ENCODE peak calls at places on chromosome 18, in eight cellular contexts. M is heart left ventricle, A is pancreas, C is spleen, V is uterus, O is IMR-90, N is adrenal gland, G is AG10803. Z is an unnamed sample.

GRCh38 chr18:62729487-62730386 is 14.4 kb downstream of the PHLPP1 start:
- DNase-seq in G (no peak), V (no peak), O (no peak), N (no peak), A (no peak), C (no peak), M (no peak), Z (no peak)

GRCh38 chr18:22422909-22423548 is 5.3 kb upstream of the CTAGE1 start:
- DNase-seq in M (peak; percentile 51), A (peak; percentile 88), C (no peak), G (peak; percentile 81), V (no peak), N (peak; percentile 30), O (peak; percentile 87), Z (peak; percentile 23)

GRCh38 chr18:47036298-47036874 is 965 bp upstream of the ELOA2 start:
- DNase-seq in C (no peak), O (peak; percentile 28), V (no peak), N (peak; percentile 40), G (peak; percentile 25), A (no peak), M (no peak), Z (no peak)

GRCh38 chr18:39480494-39481245 is 1915.1 kb upstream of the CELF4 start:
- DNase-seq in N (no peak), V (no peak), O (peak; percentile 55), A (no peak), G (no peak), M (no peak), C (no peak), Z (no peak)

GRCh38 chr18:5534845-5535244 is 9.0 kb downstream of the EPB41L3 start:
- DNase-seq in M (no peak), A (no peak), C (no peak), O (no peak), V (no peak), N (peak; percentile 59), G (no peak), Z (no peak)

GRCh38 chr18:71450258-71450657 is 1093.9 kb downstream of the CBLN2 start:
- DNase-seq in M (no peak), V (no peak), N (no peak), C (no peak), A (no peak), G (no peak), O (no peak), Z (no peak)

GRCh38 chr18:59861009-59861408 is 38.8 kb upstream of the PMAIP1 start:
- DNase-seq in V (no peak), C (no peak), M (no peak), N (no peak), G (no peak), A (no peak), O (peak; percentile 63), Z (no peak)

GRCh38 chr18:2587788-2588187 is 16.4 kb downstream of the NDC80 start:
- DNase-seq in G (no peak), N (no peak), A (no peak), C (no peak), O (no peak), M (no peak), V (no peak), Z (no peak)

GRCh38 chr18:37505321-37505720 is 60.3 kb downstream of the CELF4 start:
- DNase-seq in V (no peak), G (no peak), M (no peak), A (no peak), O (no peak), N (no peak), C (no peak), Z (no peak)

GRCh38 chr18:42296723-42297122 is 341.7 kb downstream of the PIK3C3 start:
- DNase-seq in N (no peak), M (no peak), A (no peak), C (no peak), O (no peak), V (no peak), G (no peak), Z (peak; percentile 42)

GRCh38 chr18:43073771-43074170 is 41.7 kb downstream of the RIT2 start:
- DNase-seq in C (no peak), O (no peak), N (no peak), A (no peak), M (no peak), G (no peak), V (no peak), Z (no peak)

GRCh38 chr18:79797518-79798345 is at the start of gene KCNG2:
- DNase-seq in C (peak; percentile 87), N (no peak), V (no peak), O (no peak), M (no peak), A (no peak), G (no peak), Z (no peak)

GRCh38 chr18:3985664-3986063 is 469.4 kb downstream of the DLGAP1 start:
- DNase-seq in O (peak; percentile 94), G (peak; percentile 57), A (no peak), C (no peak), M (no peak), N (no peak), V (no peak), Z (no peak)

GRCh38 chr18:49628993-49629795 is 67.3 kb downstream of the LIPG start:
- DNase-seq in V (no peak), G (no peak), N (no peak), C (no peak), O (no peak), A (peak; percentile 55), M (no peak), Z (no peak)
- TF ChIP-seq CTCF in V (no peak), G (peak; percentile 10), N (no peak), C (no peak), O (peak; percentile 11), A (peak; percentile 9), M (no peak), Z (peak; percentile 37)

DNA sequence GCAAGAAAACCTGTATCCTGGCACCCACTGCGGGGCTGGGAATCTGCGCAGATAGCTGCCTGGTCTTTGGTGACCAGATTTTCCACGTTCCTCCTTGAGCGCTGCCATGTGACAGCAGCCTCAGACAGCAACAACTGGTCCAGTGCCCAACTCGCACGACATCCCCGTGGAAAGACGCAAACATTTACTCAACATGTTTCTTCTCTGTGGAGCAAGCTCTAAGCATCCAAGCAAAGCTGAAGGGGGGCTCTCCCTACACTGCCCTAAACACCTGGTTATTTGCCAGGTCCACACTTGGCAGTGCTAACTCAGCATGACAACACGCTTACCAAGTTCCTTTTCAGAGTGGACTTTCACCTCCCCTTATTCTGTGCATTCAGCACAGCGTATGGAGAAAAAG is 11.3 kb downstream of the ZNF516 start:
- DNase-seq in V (no peak), N (no peak), A (no peak), C (no peak), O (no peak), G (no peak), M (no peak), Z (no peak)
- H3K4me3 ChIP-seq in V (no peak overlapping the region), N (no peak overlapping the region), A (no peak overlapping the region), C (no peak overlapping the region), O (no peak overlapping the region), G (no peak overlapping the region), M (no peak overlapping the region), Z (no peak overlapping the region)

DNA sequence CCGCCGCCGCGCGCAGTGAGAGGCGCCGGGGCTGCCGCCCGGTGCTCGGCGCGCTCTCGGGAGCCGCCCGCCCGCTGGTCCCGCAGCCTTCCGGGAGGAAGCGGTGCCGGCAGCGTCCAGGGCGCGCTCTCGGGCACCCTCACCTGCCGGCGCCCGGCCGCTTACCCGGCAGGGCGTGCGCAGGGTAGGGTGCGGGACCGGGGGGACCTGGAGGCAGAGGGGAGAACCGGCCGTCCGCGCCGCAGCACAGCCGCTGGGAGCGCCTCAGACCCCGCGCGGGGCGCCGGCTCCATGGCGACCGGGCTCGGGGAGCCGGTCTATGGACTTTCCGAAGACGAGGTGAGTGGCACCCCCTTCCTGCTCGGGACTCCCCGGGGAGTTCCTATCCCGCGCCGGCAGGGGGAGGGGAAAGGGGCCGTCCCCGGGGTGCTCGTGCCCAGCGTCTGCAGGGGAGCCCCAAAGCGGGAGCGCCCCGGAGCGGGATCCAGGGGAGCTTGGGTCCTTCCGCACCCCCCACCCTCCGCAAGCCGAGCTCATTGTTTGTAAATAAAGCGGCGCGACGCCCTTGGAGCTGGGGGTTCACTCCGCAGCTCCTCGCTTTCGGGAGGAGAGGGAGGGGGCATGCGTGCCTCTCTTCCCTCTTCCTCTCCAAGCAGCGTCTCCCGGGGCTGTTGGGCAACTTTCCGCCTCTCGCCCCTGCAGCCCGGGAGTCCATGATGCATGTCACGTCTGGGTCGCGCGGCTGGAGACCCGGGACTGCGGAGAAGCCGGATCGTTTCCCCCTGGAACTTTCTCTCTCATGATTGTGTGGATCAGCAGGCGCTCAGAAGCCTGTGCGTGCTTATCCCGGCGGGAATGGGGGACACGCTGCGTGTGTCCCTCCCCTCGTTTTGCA is 591 bp downstream of the NEDD4L start:
- DNase-seq in V (peak; percentile 39), A (peak; percentile 55), G (no peak), N (peak; percentile 74), M (peak; percentile 15), O (peak; percentile 34), C (peak; percentile 90), Z (no peak)
- TF ChIP-seq CTCF in V (peak; percentile 14), A (no peak), G (no peak), N (peak; percentile 28), M (no peak), O (no peak), C (no peak), Z (no peak)

GRCh38 chr18:23585007-23585871 is 1.1 kb downstream of the NPC1 start:
- DNase-seq in G (peak; percentile 27), A (no peak), C (no peak), O (no peak), V (no peak), M (no peak), N (peak; percentile 76), Z (no peak)

GRCh38 chr18:23584019-23584970 is 2.0 kb downstream of the NPC1 start:
- DNase-seq in O (no peak), N (no peak), M (no peak), A (no peak), C (no peak), G (no peak), V (no peak), Z (no peak)

GRCh38 chr18:23585897-23586248 is 433 bp downstream of the NPC1 start:
- DNase-seq in G (no peak), N (no peak), O (peak; percentile 4), M (no peak), V (no peak), A (no peak), C (no peak), Z (no peak)

GRCh38 chr18:23580677-23581367 is 5.5 kb downstream of the NPC1 start:
- DNase-seq in A (no peak), G (peak; percentile 71), M (no peak), V (no peak), N (no peak), C (no peak), O (peak; percentile 94), Z (no peak)

DNA sequence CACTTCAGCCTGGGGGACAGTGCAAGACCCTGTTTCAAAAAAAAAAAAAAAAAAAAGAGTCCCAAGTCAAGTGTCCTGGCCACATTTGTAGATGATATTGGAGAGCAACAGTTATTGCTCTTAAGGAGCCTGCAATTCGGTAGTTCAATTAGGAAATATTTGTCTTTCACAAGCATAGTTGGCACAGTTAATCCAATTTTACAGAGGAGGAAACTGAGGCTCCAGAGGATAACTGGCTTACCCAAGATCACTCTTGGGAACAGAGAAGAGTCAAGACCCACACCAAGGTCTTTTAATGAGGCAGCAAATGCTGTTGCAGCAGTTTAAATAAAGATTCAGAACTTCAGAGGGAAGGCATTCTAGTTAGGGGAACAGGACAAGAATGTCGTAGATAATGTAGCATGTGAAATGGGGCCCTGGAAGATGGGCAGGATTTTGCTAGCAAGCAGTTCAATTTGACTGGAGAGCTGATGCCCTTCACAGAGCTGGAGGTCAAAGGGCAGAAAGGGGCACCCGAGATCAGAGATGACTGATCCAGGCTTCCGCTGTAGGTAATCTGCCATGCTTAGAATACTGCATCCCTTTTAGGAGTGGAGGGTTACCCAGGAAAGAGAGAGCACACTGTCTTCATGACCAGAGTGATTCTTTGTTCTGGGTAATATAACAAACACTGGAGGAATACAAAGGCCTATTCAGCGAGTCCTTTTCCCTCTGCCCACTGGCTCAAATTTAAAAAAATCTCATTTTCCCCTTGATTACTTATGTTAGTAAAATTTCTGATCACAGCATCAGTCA is 3.0 kb downstream of the NPC1 start:
- DNase-seq in O (no peak), G (no peak), C (no peak), M (no peak), N (no peak), V (no peak), A (no peak), Z (no peak)
- H3K4me3 ChIP-seq in O (no peak overlapping the region), G (no peak overlapping the region), C (no peak overlapping the region), M (no peak overlapping the region), N (no peak overlapping the region), V (no peak overlapping the region), A (no peak overlapping the region), Z (no peak overlapping the region)